ENCODE peak calls at places on chromosome 18, in eight cellular contexts. F is A549, V is HCT116, B is GM12878, S is K562, M is GM23338, P is SK-N-SH, Z is HL-60. G is an unnamed sample.

GRCh38 chr18:712401-713134 is at the start of gene ENOSF1:
- DNase-seq in V (peak), F (peak), S (peak), Z (peak), P (peak), B (no peak), M (peak), G (peak)

GRCh38 chr18:30582078-30582477 is 460.5 kb downstream of the DSC3 start:
- DNase-seq in P (no peak), Z (no peak), M (no peak), F (no peak), B (no peak), S (peak), V (no peak), G (no peak)

GRCh38 chr18:73264562-73264921 is 396.8 kb upstream of the NETO1 start:
- DNase-seq in P (no peak), S (peak), F (no peak), M (no peak), B (no peak), V (no peak), Z (no peak), G (no peak)

GRCh38 chr18:76699923-76700322 is 122.4 kb upstream of the ZNF236 start:
- DNase-seq in P (no peak), B (no peak), V (no peak), M (no peak), Z (no peak), S (no peak), F (no peak), G (no peak)

GRCh38 chr18:45103319-45104070 is 422.8 kb downstream of the SETBP1 start:
- DNase-seq in V (no peak), M (no peak), S (no peak), B (peak), P (no peak), Z (no peak), F (no peak), G (no peak)

GRCh38 chr18:24198461-24198860 is 59.6 kb downstream of the CABYR start:
- DNase-seq in S (no peak), M (no peak), F (no peak), Z (peak), P (no peak), B (no peak), V (no peak), G (no peak)

GRCh38 chr18:5601188-5601624 is 57.4 kb upstream of the EPB41L3 start:
- DNase-seq in P (no peak), Z (no peak), M (no peak), B (no peak), S (no peak), V (no peak), F (no peak), G (no peak)

GRCh38 chr18:50306944-50307343 is 19.5 kb upstream of the CXXC1 start:
- DNase-seq in S (peak), P (no peak), Z (peak), F (no peak), M (peak), V (no peak), B (no peak), G (no peak)

GRCh38 chr18:60162390-60162789 is 210.2 kb downstream of the MC4R start:
- DNase-seq in F (no peak), S (no peak), P (no peak), B (no peak), M (no peak), Z (no peak), V (no peak), G (no peak)

GRCh38 chr18:23166863-23167531 is 31.7 kb downstream of the CABLES1 start:
- DNase-seq in F (no peak), Z (no peak), B (no peak), V (no peak), M (no peak), S (no peak), P (peak), G (no peak)

GRCh38 chr18:10009321-10010144 is 95.7 kb downstream of the VAPA start:
- DNase-seq in Z (no peak), V (no peak), P (no peak), S (no peak), B (no peak), F (no peak), M (no peak), G (no peak)

GRCh38 chr18:69838620-69839411 is 108.9 kb downstream of the CD226 start:
- DNase-seq in Z (peak), F (peak), S (peak), V (peak), B (peak), M (peak), P (peak), G (no peak)

GRCh38 chr18:39732918-39733317 is 2167.3 kb upstream of the CELF4 start:
- DNase-seq in Z (no peak), F (peak), P (no peak), V (no peak), S (no peak), M (peak), B (no peak), G (no peak)

GRCh38 chr18:48116873-48117630 is 186.6 kb upstream of the SMAD2 start:
- DNase-seq in S (no peak), Z (no peak), V (no peak), B (no peak), P (no peak), F (no peak), M (no peak), G (no peak)

GRCh38 chr18:2961828-2962227 is 51.1 kb downstream of the LPIN2 start:
- DNase-seq in P (peak), V (no peak), B (no peak), F (no peak), M (no peak), Z (peak), S (no peak), G (no peak)

GRCh38 chr18:29160123-29160522 is 983.2 kb upstream of the CDH2 start:
- DNase-seq in S (no peak), P (no peak), F (no peak), M (peak), V (no peak), Z (no peak), B (no peak), G (no peak)

GRCh38 chr18:46373131-46373530 is 268.9 kb downstream of the HAUS1 start:
- DNase-seq in M (no peak), P (no peak), F (no peak), B (no peak), Z (no peak), S (no peak), V (no peak), G (no peak)

GRCh38 chr18:25516747-25517498 is 165.0 kb upstream of the ZNF521 start:
- DNase-seq in S (no peak), B (no peak), M (no peak), V (no peak), Z (no peak), F (no peak), P (no peak), G (no peak)

GRCh38 chr18:10304853-10305252 is 149.6 kb upstream of the APCDD1 start:
- DNase-seq in P (no peak), S (no peak), B (no peak), F (no peak), M (no peak), Z (no peak), V (no peak), G (no peak)

GRCh38 chr18:68740966-68741365 is 26.1 kb upstream of the TMX3 start:
- DNase-seq in M (no peak), Z (no peak), B (no peak), V (no peak), F (no peak), P (no peak), S (no peak), G (no peak)

GRCh38 chr18:8359481-8359880 is 249.8 kb upstream of the RAB12 start:
- DNase-seq in B (no peak), F (no peak), Z (no peak), M (no peak), V (no peak), S (no peak), P (no peak), G (no peak)

GRCh38 chr18:8001711-8002110 is 434.6 kb downstream of the PTPRM start:
- DNase-seq in M (no peak), B (no peak), P (no peak), S (no peak), V (no peak), F (no peak), Z (no peak), G (no peak)

GRCh38 chr18:68721681-68722583 is 7.0 kb upstream of the TMX3 start:
- DNase-seq in S (no peak), M (no peak), F (no peak), B (peak), V (no peak), P (no peak), Z (peak), G (no peak)

GRCh38 chr18:48003426-48004349 is 73.2 kb upstream of the SMAD2 start:
- DNase-seq in B (no peak), F (peak), V (peak), M (no peak), S (no peak), Z (peak), P (no peak), G (no peak)

GRCh38 chr18:73040247-73040646 is 172.5 kb upstream of the NETO1 start:
- DNase-seq in F (peak), V (no peak), M (no peak), S (no peak), Z (no peak), P (no peak), B (no peak), G (no peak)

GRCh38 chr18:10558967-10559298 is 33.1 kb downstream of the NAPG start:
- DNase-seq in V (no peak), Z (no peak), S (no peak), P (no peak), F (no peak), M (no peak), B (no peak), G (no peak)

GRCh38 chr18:77208969-77209368 is 40.7 kb upstream of the GALR1 start:
- DNase-seq in Z (peak), M (no peak), S (no peak), V (no peak), P (no peak), F (no peak), B (peak), G (no peak)

GRCh38 chr18:36655074-36655473 is 173.7 kb downstream of the TPGS2 start:
- DNase-seq in V (no peak), P (no peak), M (no peak), S (no peak), F (no peak), Z (no peak), B (no peak), G (no peak)

GRCh38 chr18:36409779-36410178 is 112.3 kb downstream of the FHOD3 start:
- DNase-seq in B (no peak), V (no peak), F (no peak), S (no peak), M (no peak), Z (no peak), P (no peak), G (no peak)

GRCh38 chr18:5977022-5977421 is 81.7 kb upstream of the TMEM200C start:
- DNase-seq in S (no peak), M (no peak), P (no peak), Z (no peak), F (no peak), B (no peak), V (no peak), G (no peak)

GRCh38 chr18:25832008-25832604 is 258.3 kb downstream of the SS18 start:
- DNase-seq in Z (peak), P (peak), S (peak), V (peak), F (peak), M (peak), B (no peak), G (peak)

GRCh38 chr18:79680100-79680879 is 687 bp downstream of the CTDP1 start:
- DNase-seq in M (peak), Z (peak), F (peak), S (peak), B (no peak), V (no peak), P (peak), G (no peak)

GRCh38 chr18:79682481-79682880 is 2.9 kb downstream of the CTDP1 start:
- DNase-seq in B (no peak), S (no peak), Z (no peak), V (no peak), P (no peak), F (no peak), M (no peak), G (no peak)

GRCh38 chr18:79680891-79681339 is 1.3 kb downstream of the CTDP1 start:
- DNase-seq in F (no peak), P (no peak), Z (peak), S (no peak), B (no peak), M (no peak), V (no peak), G (no peak)

GRCh38 chr18:79682896-79683625 is 3.5 kb downstream of the CTDP1 start:
- DNase-seq in B (no peak), V (no peak), S (no peak), P (no peak), M (no peak), Z (peak), F (no peak), G (no peak)

GRCh38 chr18:79681484-79682387 is 2.1 kb downstream of the CTDP1 start:
- DNase-seq in Z (peak), P (no peak), M (no peak), B (no peak), F (no peak), V (no peak), S (no peak), G (no peak)
- TF ChIP-seq REST in Z (no peak), P (no peak), M (no peak), B (no peak), F (no peak), V (no peak), S (no peak), G (no peak)

DNA sequence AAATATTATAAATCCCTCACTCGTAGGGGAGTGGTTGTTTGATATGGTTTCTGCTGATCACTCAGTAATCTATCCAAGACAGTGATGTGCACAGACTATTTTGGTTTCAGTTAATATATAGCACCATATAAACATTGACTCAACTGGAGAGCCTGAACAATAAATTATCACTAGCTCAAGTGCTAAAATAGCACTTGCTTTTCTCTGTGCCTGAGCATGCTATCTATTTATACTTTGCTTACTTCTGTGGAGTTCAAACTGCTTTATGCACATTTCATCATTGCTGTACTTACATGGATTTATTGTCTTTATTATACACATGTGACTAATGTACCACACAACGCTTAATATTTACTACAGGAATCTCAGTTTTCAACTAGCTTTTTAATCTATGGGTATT is 133.6 kb downstream of the BCL2 start:
- DNase-seq in P (no peak), V (no peak), Z (no peak), F (no peak), M (no peak), S (no peak), B (no peak), G (no peak)
- TF ChIP-seq REST in P (no peak), V (no peak), Z (no peak), F (no peak), M (no peak), S (no peak), B (no peak), G (no peak)

GRCh38 chr18:32175265-32175664 is 14.6 kb upstream of the MEP1B start:
- DNase-seq in B (no peak), M (no peak), S (no peak), P (no peak), V (no peak), Z (no peak), F (no peak), G (no peak)
- TF ChIP-seq REST in B (no peak), M (no peak), S (no peak), P (no peak), V (no peak), Z (no peak), F (no peak), G (no peak)

GRCh38 chr18:27749189-27749588 is 427.7 kb downstream of the CDH2 start:
- DNase-seq in Z (no peak), F (no peak), P (no peak), V (no peak), M (no peak), B (no peak), S (no peak), G (no peak)
- TF ChIP-seq REST in Z (no peak), F (no peak), P (no peak), V (no peak), M (no peak), B (no peak), S (no peak), G (no peak)

GRCh38 chr18:41761329-41762028 is 193.6 kb upstream of the PIK3C3 start:
- DNase-seq in V (no peak), Z (no peak), M (no peak), F (peak), B (no peak), P (no peak), S (no peak), G (no peak)
- TF ChIP-seq REST in V (no peak), Z (no peak), M (no peak), F (no peak), B (no peak), P (no peak), S (no peak), G (no peak)

DNA sequence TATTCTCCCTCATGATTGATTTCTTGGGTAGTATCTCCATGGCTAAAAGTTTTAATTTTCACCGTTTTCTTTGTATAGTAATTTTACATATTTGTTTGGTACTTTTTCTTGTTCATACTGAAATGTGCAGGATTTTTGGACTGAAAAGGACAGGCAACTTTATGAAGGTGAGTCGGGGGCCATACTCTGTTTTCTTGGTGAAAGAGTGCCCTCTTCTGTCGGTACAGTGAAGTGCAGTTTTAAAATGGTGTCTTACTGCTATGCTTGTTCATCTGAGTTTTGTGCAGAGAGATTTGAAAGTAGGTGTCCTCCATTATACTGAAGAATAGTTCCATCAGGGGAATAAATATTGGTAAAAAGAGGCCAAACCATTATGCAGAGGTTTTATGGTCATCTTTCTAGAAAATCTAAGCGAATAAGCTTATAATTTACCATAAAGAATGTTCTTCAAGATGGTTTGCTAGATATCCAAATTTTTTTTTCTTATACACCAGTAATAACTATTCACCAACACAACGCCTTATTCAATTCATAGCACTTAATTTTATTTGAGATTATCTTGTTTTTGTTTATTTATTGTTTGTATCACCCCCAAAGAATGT is 8.7 kb upstream of the SERPINB13 start:
- DNase-seq in V (peak), M (peak), S (peak), Z (peak), B (no peak), P (peak), F (peak), G (peak)
- TF ChIP-seq REST in V (no peak), M (no peak), S (no peak), Z (no peak), B (no peak), P (no peak), F (no peak), G (no peak)

DNA sequence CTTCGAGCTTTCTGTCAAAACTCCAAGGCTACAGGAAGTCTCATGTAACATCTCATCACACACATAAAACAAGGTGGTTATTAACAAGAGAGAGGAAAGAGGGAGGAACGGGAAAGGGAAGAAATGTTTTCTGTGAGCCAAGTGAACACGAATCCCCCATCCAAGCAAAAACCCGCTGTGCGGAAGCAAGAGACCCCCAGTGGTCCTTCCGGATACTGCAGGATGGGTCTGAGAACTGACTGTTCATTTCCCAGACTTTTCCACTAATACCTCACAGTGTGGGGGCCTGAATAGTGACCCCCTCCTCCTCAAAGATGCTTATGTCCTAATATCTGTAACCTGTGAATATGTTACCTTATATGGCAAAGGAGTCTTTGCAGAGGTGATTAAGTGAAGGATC is 19.0 kb upstream of the DIPK1C start:
- DNase-seq in V (no peak), P (peak), B (no peak), Z (no peak), M (peak), S (peak), F (no peak), G (no peak)
- TF ChIP-seq REST in V (no peak), P (no peak), B (no peak), Z (no peak), M (no peak), S (no peak), F (no peak), G (no peak)

G was measured in Panc1.